ENCODE peak calls at places on chromosomes 6 and 20, in six cellular contexts. T, M, G, S, L and N are unnamed samples.

GRCh38 chr6:42197574-42198362 is 3.0 kb upstream of the GUCA1B start:
- DNase-seq in T (peak), M (peak), G (no peak), S (peak), L (no peak), N (no peak)

GRCh38 chr6:4374231-4374630 is 238.9 kb upstream of the ECI2 start:
- DNase-seq in T (no peak), M (no peak), G (no peak), S (no peak), L (no peak), N (no peak)

GRCh38 chr6:118704911-118705310 is 53.5 kb upstream of the CEP85L start:
- DNase-seq in T (peak), M (no peak), G (no peak), S (no peak), L (no peak), N (no peak)

GRCh38 chr6:145689529-145689928 is 45.8 kb downstream of the EPM2A start:
- DNase-seq in T (no peak), M (no peak), G (no peak), S (no peak), L (no peak), N (no peak)

GRCh38 chr6:149109397-149110070 is 208.0 kb upstream of the TAB2 start:
- DNase-seq in T (no peak), M (no peak), G (no peak), S (no peak), L (no peak), N (no peak)

GRCh38 chr6:36443951-36444428 is 1.2 kb downstream of the KCTD20 start:
- DNase-seq in T (no peak), M (peak), G (no peak), S (peak), L (no peak), N (no peak)

GRCh38 chr6:109082178-109082577 is 12.5 kb downstream of the SESN1 start:
- DNase-seq in T (no peak), M (peak), G (no peak), S (peak), L (no peak), N (no peak)

GRCh38 chr6:3138341-3138740 is 19.0 kb downstream of the TUBB2A start:
- DNase-seq in T (no peak), M (peak), G (no peak), S (no peak), L (no peak), N (no peak)

GRCh38 chr20:61322151-61322860 is 70.2 kb downstream of the CDH4 start:
- DNase-seq in T (no peak), M (no peak), G (no peak), S (no peak), L (no peak), N (no peak)

GRCh38 chr20:63625771-63626423 is 1.0 kb downstream of the GMEB2 start:
- DNase-seq in T (peak), M (peak), G (peak), S (peak), L (peak), N (no peak)

GRCh38 chr6:82840571-82840970 is 225.1 kb downstream of the UBE3D start:
- DNase-seq in T (no peak), M (no peak), G (no peak), S (peak), L (no peak), N (no peak)

GRCh38 chr6:166206510-166207389 is 39.1 kb upstream of the TBXT start:
- DNase-seq in T (no peak), M (no peak), G (no peak), S (no peak), L (no peak), N (no peak)

GRCh38 chr6:145276746-145277145 is 458.6 kb downstream of the EPM2A start:
- DNase-seq in T (no peak), M (no peak), G (no peak), S (peak), L (no peak), N (no peak)

GRCh38 chr20:39850821-39851330 is 838.2 kb downstream of the MAFB start:
- DNase-seq in T (no peak), M (no peak), G (no peak), S (no peak), L (no peak), N (no peak)

GRCh38 chr6:119479860-119480655 is 130.5 kb upstream of the MAN1A1 start:
- DNase-seq in T (peak), M (peak), G (no peak), S (peak), L (no peak), N (no peak)

GRCh38 chr20:15236812-15237211 is 899.4 kb upstream of the FLRT3 start:
- DNase-seq in T (peak), M (peak), G (no peak), S (peak), L (no peak), N (no peak)

GRCh38 chr20:63315240-63315981 is 22.4 kb downstream of the COL20A1 start:
- DNase-seq in T (no peak), M (no peak), G (no peak), S (no peak), L (no peak), N (no peak)

GRCh38 chr6:155436981-155437749 is 18.5 kb downstream of the NOX3 start:
- DNase-seq in T (peak), M (no peak), G (no peak), S (peak), L (no peak), N (no peak)

GRCh38 chr6:13190391-13190790 is 137.9 kb downstream of the TBC1D7 start:
- DNase-seq in T (no peak), M (no peak), G (no peak), S (no peak), L (no peak), N (no peak)

GRCh38 chr20:32972181-32973076 is 31.8 kb downstream of the SUN5 start:
- DNase-seq in T (no peak), M (no peak), G (no peak), S (no peak), L (peak), N (peak)

GRCh38 chr6:139920027-139920851 is 545.8 kb upstream of the CITED2 start:
- DNase-seq in T (no peak), M (no peak), G (no peak), S (no peak), L (no peak), N (no peak)

GRCh38 chr6:9799582-9799981 is 615.3 kb downstream of the TFAP2A start:
- DNase-seq in T (no peak), M (no peak), G (no peak), S (no peak), L (no peak), N (no peak)

GRCh38 chr6:84766796-84767590 is 2.6 kb upstream of the TBX18 start:
- DNase-seq in T (no peak), M (no peak), G (no peak), S (no peak), L (no peak), N (no peak)

GRCh38 chr6:10479939-10480700 is 41.0 kb upstream of the GCNT2 start:
- DNase-seq in T (no peak), M (no peak), G (no peak), S (no peak), L (no peak), N (no peak)

GRCh38 chr6:40582892-40583291 is 4.3 kb downstream of the LRFN2 start:
- DNase-seq in T (no peak), M (no peak), G (no peak), S (no peak), L (no peak), N (no peak)

GRCh38 chr6:144469144-144469575 is 184.0 kb downstream of the UTRN start:
- DNase-seq in T (no peak), M (no peak), G (no peak), S (no peak), L (no peak), N (no peak)

GRCh38 chr20:23629017-23629541 is 8.7 kb downstream of the CST3 start:
- DNase-seq in T (peak), M (peak), G (no peak), S (peak), L (no peak), N (no peak)

GRCh38 chr20:49319204-49319809 is 41.5 kb upstream of the ZNFX1 start:
- DNase-seq in T (no peak), M (no peak), G (no peak), S (no peak), L (no peak), N (no peak)

GRCh38 chr20:9971746-9972145 is 63.0 kb upstream of the ANKEF1 start:
- DNase-seq in T (no peak), M (peak), G (no peak), S (no peak), L (no peak), N (no peak)

GRCh38 chr20:9969626-9970025 is 65.2 kb upstream of the ANKEF1 start:
- DNase-seq in T (no peak), M (peak), G (no peak), S (no peak), L (no peak), N (no peak)

GRCh38 chr20:9963029-9963428 is 71.8 kb upstream of the ANKEF1 start:
- DNase-seq in T (no peak), M (no peak), G (no peak), S (no peak), L (no peak), N (no peak)

DNA sequence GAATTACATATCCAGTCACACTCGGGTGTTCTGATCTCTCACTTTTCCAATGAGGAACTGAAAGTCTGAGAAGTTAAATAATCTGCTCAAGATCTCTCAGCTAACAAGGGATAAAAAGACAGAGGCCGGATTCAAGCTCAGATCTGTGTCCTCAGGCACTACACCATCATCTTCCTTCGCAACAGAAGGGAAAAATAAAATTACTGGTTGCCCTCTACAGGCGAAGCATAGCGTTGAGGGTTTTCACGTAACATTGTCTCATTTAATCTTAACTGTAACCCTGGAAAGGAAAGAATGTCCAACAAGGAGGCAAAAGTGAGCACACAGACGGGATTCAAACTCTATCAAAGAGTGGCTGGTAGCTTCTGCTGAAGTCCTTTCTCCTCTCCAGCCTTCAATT is 67.8 kb upstream of the ANKEF1 start:
- DNase-seq in T (no peak), M (peak), G (no peak), S (no peak), L (no peak), N (no peak)
- TF ChIP-seq CTCF in T (peak), M (peak), G (no peak), S (peak), L (no peak), N (peak)

GRCh38 chr6:80098392-80098791 is 8.1 kb upstream of the BCKDHB start:
- DNase-seq in T (no peak), M (no peak), G (no peak), S (no peak), L (no peak), N (no peak)

GRCh38 chr6:80095600-80095999 is 10.9 kb upstream of the BCKDHB start:
- DNase-seq in T (no peak), M (no peak), G (no peak), S (no peak), L (no peak), N (no peak)

GRCh38 chr6:80091506-80091905 is 15.0 kb upstream of the BCKDHB start:
- DNase-seq in T (no peak), M (no peak), G (no peak), S (no peak), L (no peak), N (no peak)

GRCh38 chr6:80088637-80089036 is 17.8 kb upstream of the BCKDHB start:
- DNase-seq in T (no peak), M (no peak), G (no peak), S (no peak), L (no peak), N (no peak)

DNA sequence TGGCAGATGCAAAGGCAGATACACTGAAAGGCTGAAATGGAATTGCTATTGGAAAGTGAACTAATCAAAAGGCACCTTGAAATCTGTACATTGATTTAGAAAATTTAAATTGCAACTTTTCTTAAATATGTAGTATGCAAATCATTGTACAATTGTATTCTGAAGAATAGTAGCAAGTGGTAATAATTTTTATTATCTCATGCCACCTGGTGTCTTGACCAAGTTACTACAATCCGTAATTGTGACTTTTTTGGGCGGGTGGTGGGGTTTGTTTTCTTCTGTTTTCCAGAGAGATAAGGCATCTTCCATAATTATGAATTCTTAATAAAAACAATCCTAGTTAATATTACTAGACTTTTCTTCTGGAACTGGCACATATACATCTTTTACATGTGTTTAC is 12.5 kb upstream of the BCKDHB start:
- DNase-seq in T (peak), M (peak), G (no peak), S (peak), L (no peak), N (no peak)
- TF ChIP-seq CTCF in T (peak), M (peak), G (peak), S (peak), L (no peak), N (peak)

DNA sequence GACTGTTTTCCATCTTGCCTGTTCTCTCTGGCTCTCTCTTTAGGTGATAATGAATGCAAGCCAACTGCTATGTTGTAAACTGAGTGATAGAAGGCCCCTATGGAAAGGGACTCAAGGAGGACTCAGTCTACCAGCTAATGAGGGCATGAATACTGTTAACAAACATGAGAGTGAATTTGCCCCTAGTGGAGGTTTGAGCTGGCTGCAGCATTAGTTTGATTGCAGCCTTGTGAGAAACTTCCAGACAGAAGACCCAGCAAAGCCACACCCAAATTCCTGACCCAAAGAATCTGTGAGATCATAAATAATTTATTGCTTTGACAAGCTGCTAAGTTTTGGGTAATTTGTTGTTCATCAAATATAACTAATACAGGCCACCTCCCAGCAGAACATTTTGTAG is 50.0 kb upstream of the PLCB1 start:
- DNase-seq in T (peak), M (peak), G (no peak), S (no peak), L (no peak), N (no peak)
- TF ChIP-seq CTCF in T (peak), M (peak), G (no peak), S (peak), L (no peak), N (peak)

DNA sequence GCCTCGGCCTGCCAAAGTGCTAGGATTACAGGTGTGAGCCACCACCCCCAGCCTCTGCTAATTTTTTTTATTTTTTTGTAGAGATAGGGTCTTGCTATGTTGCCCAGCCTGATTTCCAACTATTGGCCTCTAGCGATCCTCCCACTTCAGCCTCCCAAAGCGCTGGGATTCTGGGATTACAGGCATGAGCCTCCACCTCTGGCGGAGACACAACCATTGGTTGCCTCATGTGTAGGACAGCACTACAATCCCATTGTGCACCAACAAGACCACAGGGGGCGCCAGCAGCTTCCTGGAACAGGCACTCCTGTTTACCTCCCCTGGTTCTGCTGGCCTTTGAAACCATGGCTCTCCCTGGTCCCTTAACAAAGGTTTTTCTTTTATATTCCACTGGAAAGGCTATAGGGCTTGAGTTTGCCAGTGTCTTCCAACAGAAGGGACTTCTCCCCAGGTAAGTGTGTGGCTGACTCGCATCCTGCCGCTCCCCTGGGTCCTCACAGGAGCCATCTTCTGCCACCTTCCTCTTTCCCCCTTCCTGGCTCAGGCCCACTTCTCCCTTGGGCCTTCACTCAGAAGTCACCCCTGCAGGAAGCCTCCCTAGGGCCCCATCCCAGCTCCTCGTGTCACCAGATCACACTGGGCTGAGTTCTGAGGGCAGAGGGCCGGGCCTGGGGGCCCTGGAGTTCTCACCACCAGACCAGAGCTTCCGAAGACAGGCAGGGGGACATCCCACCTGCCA is 39.2 kb upstream of the TLDC2 start:
- DNase-seq in T (peak), M (peak), G (peak), S (peak), L (no peak), N (no peak)
- TF ChIP-seq CTCF in T (peak), M (peak), G (peak), S (peak), L (no peak), N (peak)